ENCODE peak calls at places on chromosomes 7 and 10, in six cellular contexts. V, J, Y, C, R and W are unnamed samples. For H3K27me3, the result is how much of the 10 kb centered on the place peaks cover.

GRCh38 chr7:111803015-111803758 is 240.9 kb upstream of the IMMP2L start:
- DNase-seq in V (no peak), J (no peak), Y (peak), C (no peak), R (no peak), W (no peak)

GRCh38 chr7:132979524-132979923 is 102.4 kb downstream of the CHCHD3 start:
- DNase-seq in V (no peak), J (no peak), Y (no peak), C (no peak), R (no peak), W (no peak)

GRCh38 chr7:12761691-12762090 is 74.3 kb downstream of the ARL4A start:
- DNase-seq in V (no peak), J (no peak), Y (no peak), C (no peak), R (no peak), W (no peak)

GRCh38 chr10:46524471-46525176 is 31.8 kb downstream of the GPRIN2 start:
- DNase-seq in V (no peak), J (no peak), Y (peak), C (no peak), R (no peak), W (peak)

GRCh38 chr10:86708783-86709778 is 40.8 kb downstream of the LDB3 start:
- DNase-seq in V (no peak), J (no peak), Y (no peak), C (no peak), R (no peak), W (no peak)

GRCh38 chr10:68106656-68107055 is 2.6 kb upstream of the MYPN start:
- DNase-seq in V (no peak), J (no peak), Y (peak), C (no peak), R (no peak), W (no peak)

GRCh38 chr7:107614425-107614824 is 34.4 kb downstream of the BCAP29 start:
- DNase-seq in V (no peak), J (no peak), Y (peak), C (no peak), R (no peak), W (no peak)

GRCh38 chr7:103706805-103707204 is 260.8 kb upstream of the SLC26A5 start:
- DNase-seq in V (no peak), J (no peak), Y (no peak), C (no peak), R (no peak), W (no peak)

GRCh38 chr7:108660465-108660864 is 90.8 kb downstream of the DNAJB9 start:
- DNase-seq in V (no peak), J (no peak), Y (peak), C (no peak), R (peak), W (no peak)

GRCh38 chr7:126818393-126819196 is 434.1 kb downstream of the GRM8 start:
- DNase-seq in V (no peak), J (no peak), Y (no peak), C (no peak), R (no peak), W (no peak)

GRCh38 chr7:158662610-158663427 is 41.8 kb downstream of the NCAPG2 start:
- DNase-seq in V (no peak), J (no peak), Y (no peak), C (no peak), R (no peak), W (no peak)

GRCh38 chr7:117791877-117792780 is 81.1 kb downstream of the CTTNBP2 start:
- DNase-seq in V (no peak), J (no peak), Y (no peak), C (no peak), R (no peak), W (no peak)

GRCh38 chr7:11713352-11713751 is 118.6 kb downstream of the THSD7A start:
- DNase-seq in V (no peak), J (no peak), Y (no peak), C (no peak), R (no peak), W (no peak)

GRCh38 chr10:48467669-48468068 is 137.2 kb downstream of the ARHGAP22 start:
- DNase-seq in V (peak), J (no peak), Y (no peak), C (peak), R (no peak), W (no peak)

GRCh38 chr7:76003351-76003750 is 9.0 kb upstream of the TMEM120A start:
- DNase-seq in V (no peak), J (no peak), Y (no peak), C (no peak), R (no peak), W (no peak)

GRCh38 chr10:127196955-127197432 is 603 bp upstream of the INSYN2A start:
- DNase-seq in V (no peak), J (no peak), Y (no peak), C (no peak), R (no peak), W (no peak)

GRCh38 chr7:390761-391410 is 100.9 kb downstream of the FOXL3 start:
- DNase-seq in V (peak), J (no peak), Y (no peak), C (no peak), R (no peak), W (peak)

GRCh38 chr7:73830618-73830871 is 251 bp upstream of the CLDN4 start:
- DNase-seq in V (no peak), J (no peak), Y (no peak), C (no peak), R (no peak), W (no peak)

GRCh38 chr7:129258649-129259389 is 34.0 kb downstream of the AHCYL2 start:
- DNase-seq in V (no peak), J (peak), Y (no peak), C (no peak), R (peak), W (no peak)

GRCh38 chr10:115525141-115525540 is 432.0 kb downstream of the ATRNL1 start:
- DNase-seq in V (no peak), J (no peak), Y (no peak), C (no peak), R (no peak), W (no peak)

GRCh38 chr10:44780461-44780860 is 130.7 kb upstream of the TMEM72 start:
- DNase-seq in V (no peak), J (no peak), Y (no peak), C (no peak), R (no peak), W (no peak)

GRCh38 chr7:135147341-135147898 is 452 bp upstream of the TMEM140 start:
- DNase-seq in V (no peak), J (no peak), Y (peak), C (no peak), R (no peak), W (no peak)

GRCh38 chr7:47484923-47485639 is 96.8 kb downstream of the TNS3 start:
- DNase-seq in V (no peak), J (no peak), Y (no peak), C (peak), R (no peak), W (no peak)

GRCh38 chr7:130112662-130113425 is 42.5 kb downstream of the KLHDC10 start:
- DNase-seq in V (no peak), J (no peak), Y (no peak), C (no peak), R (no peak), W (no peak)

GRCh38 chr7:126791306-126791705 is 461.4 kb downstream of the GRM8 start:
- DNase-seq in V (no peak), J (no peak), Y (peak), C (no peak), R (no peak), W (no peak)

GRCh38 chr10:97596101-97597055 is 6.9 kb downstream of the C10orf62 start:
- DNase-seq in V (no peak), J (no peak), Y (peak), C (no peak), R (no peak), W (peak)

GRCh38 chr10:95290446-95290800 is 380 bp downstream of the PDLIM1 start:
- DNase-seq in V (no peak), J (no peak), Y (peak), C (no peak), R (no peak), W (no peak)

GRCh38 chr10:18516851-18517250 is 134.5 kb downstream of the NSUN6 start:
- DNase-seq in V (no peak), J (no peak), Y (no peak), C (no peak), R (no peak), W (no peak)

DNA sequence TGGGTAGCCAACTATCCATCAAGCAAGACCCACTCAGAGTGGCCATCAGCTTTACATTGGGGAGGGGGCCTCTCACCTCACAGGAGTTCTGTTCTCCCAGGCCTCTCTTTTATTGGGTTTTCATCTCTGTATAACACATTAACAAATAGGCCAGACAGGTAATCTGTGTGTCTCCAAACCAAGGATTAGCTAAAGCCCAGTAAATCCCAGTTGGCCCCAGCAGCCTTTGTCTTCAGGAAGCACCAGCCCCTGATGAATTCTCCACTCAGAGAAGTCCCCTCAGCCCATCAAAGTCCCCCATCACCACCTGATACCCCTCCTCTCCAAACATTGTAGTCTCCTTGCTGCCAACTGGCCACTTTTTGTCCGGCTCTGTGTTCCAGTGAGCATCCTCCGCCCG is 16.9 kb upstream of the SLF2 start:
- DNase-seq in V (no peak), J (no peak), Y (no peak), C (peak), R (no peak), W (no peak)
- H3K27me3 ChIP-seq in V (under half), J (under half), Y (under half), C (under half), R (under half), W (under half)

GRCh38 chr10:78382047-78382446 is 348.4 kb downstream of the RPS24 start:
- DNase-seq in V (no peak), J (no peak), Y (no peak), C (no peak), R (no peak), W (no peak)
- H3K27me3 ChIP-seq in V (under half), J (under half), Y (under half), C (under half), R (under half), W (under half)

DNA sequence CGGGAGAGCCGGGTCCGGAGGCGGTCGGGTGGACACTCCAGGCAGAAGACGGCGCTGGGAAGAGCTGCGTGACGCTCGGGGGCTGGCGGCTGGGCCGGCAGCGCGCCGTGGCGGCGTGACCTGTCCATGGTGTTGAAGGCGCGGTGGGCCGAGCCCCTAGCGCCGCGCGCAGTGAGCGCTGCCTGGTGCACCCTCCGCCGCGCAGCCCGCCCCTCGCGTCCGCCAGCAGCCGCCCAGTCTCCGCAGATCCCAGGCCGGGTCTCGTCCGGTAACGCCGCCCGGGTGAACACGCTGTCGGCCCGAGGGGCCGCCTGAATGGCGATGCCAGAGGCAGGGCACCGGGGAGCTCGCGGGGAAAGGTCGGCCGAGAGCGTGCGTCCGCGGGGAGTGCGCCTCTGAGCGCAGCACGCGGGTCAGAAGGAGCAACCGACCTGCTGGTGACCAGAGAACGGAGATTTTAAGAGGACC is 657 bp upstream of the TMEM178B start:
- DNase-seq in V (no peak), J (no peak), Y (peak), C (peak), R (peak), W (peak)
- H3K27me3 ChIP-seq in V (half or more), J (half or more), Y (under half), C (under half), R (half or more), W (under half)

GRCh38 chr10:50884302-50884701 is 1.1 kb downstream of the A1CF start:
- DNase-seq in V (no peak), J (no peak), Y (no peak), C (no peak), R (no peak), W (no peak)
- H3K27me3 ChIP-seq in V (under half), J (under half), Y (under half), C (under half), R (under half), W (under half)

GRCh38 chr7:23247101-23247601 is 576 bp downstream of the GPNMB start:
- DNase-seq in V (no peak), J (no peak), Y (no peak), C (no peak), R (no peak), W (no peak)
- H3K27me3 ChIP-seq in V (under half), J (under half), Y (under half), C (under half), R (under half), W (under half)

GRCh38 chr10:17429490-17429889 is 24.9 kb downstream of the ST8SIA6 start:
- DNase-seq in V (no peak), J (no peak), Y (no peak), C (no peak), R (no peak), W (no peak)
- H3K27me3 ChIP-seq in V (under half), J (under half), Y (under half), C (under half), R (under half), W (under half)

DNA sequence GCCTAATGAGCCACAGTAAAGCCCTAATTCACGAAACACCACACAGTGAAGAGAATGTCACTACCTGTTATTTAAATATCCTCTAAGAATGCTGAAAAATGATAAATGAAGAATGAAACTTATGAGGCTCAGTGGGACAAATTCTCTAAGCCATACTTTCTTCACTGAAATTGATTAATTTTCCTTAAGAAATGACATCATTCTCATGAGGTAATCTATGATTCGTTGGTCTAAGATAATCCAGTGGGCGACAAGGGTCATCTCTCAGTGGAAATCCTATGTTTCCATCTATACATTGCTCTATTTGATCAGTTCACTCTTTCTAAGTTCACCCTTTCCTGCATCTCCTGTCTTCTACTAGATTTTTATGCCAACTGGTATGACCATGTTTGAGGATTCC is 330.4 kb upstream of the ANKRD30A start:
- DNase-seq in V (no peak), J (no peak), Y (no peak), C (no peak), R (no peak), W (no peak)
- H3K27me3 ChIP-seq in V (under half), J (under half), Y (under half), C (under half), R (under half), W (under half)

GRCh38 chr10:22481106-22481505 is 135.8 kb downstream of the SPAG6 start:
- DNase-seq in V (no peak), J (no peak), Y (no peak), C (no peak), R (no peak), W (no peak)
- H3K27me3 ChIP-seq in V (under half), J (under half), Y (under half), C (under half), R (half or more), W (under half)